ENCODE peak calls at places on chromosomes 11 and 22, in eight cellular contexts. One of them, this sample, is unnamed.

GRCh38 chr11:96150609-96151008 is 192.4 kb downstream of the MAML2 start:
- DNase-seq in left ventricle myocardium inferior: no peak
- DNase-seq in AG04450: no peak
- DNase-seq in psoas muscle: no peak
- DNase-seq in stomach: no peak
- DNase-seq in PC-3: no peak
- DNase-seq in cardiac muscle cell: no peak
- DNase-seq in spleen: no peak
- DNase-seq in this sample: no peak

GRCh38 chr11:2870460-2870859 is 15.1 kb downstream of the CDKN1C start:
- DNase-seq in left ventricle myocardium inferior: no peak
- DNase-seq in AG04450: no peak
- DNase-seq in psoas muscle: no peak
- DNase-seq in stomach: no peak
- DNase-seq in PC-3: no peak
- DNase-seq in cardiac muscle cell: no peak
- DNase-seq in spleen: no peak
- DNase-seq in this sample: no peak

GRCh38 chr11:118000067-118000849 is 14.1 kb downstream of the IL10RA start:
- DNase-seq in left ventricle myocardium inferior: no peak
- DNase-seq in AG04450: no peak
- DNase-seq in psoas muscle: no peak
- DNase-seq in stomach: no peak
- DNase-seq in PC-3: no peak
- DNase-seq in cardiac muscle cell: no peak
- DNase-seq in spleen: peak; percentile 75
- DNase-seq in this sample: peak; percentile 72

GRCh38 chr11:84673753-84674152 is 953.4 kb downstream of the DLG2 start:
- DNase-seq in left ventricle myocardium inferior: no peak
- DNase-seq in AG04450: no peak
- DNase-seq in psoas muscle: no peak
- DNase-seq in stomach: no peak
- DNase-seq in PC-3: no peak
- DNase-seq in cardiac muscle cell: no peak
- DNase-seq in spleen: no peak
- DNase-seq in this sample: no peak

GRCh38 chr11:93166194-93166593 is 31.6 kb downstream of the SLC36A4 start:
- DNase-seq in left ventricle myocardium inferior: no peak
- DNase-seq in AG04450: no peak
- DNase-seq in psoas muscle: no peak
- DNase-seq in stomach: no peak
- DNase-seq in PC-3: no peak
- DNase-seq in cardiac muscle cell: no peak
- DNase-seq in spleen: no peak
- DNase-seq in this sample: no peak

GRCh38 chr11:11313902-11314692 is 39.0 kb downstream of the CSNK2A3 start:
- DNase-seq in left ventricle myocardium inferior: no peak
- DNase-seq in AG04450: no peak
- DNase-seq in psoas muscle: peak; percentile 58
- DNase-seq in stomach: no peak
- DNase-seq in PC-3: no peak
- DNase-seq in cardiac muscle cell: no peak
- DNase-seq in spleen: no peak
- DNase-seq in this sample: no peak

GRCh38 chr11:57527056-57527631 is 3.4 kb downstream of the TIMM10 start:
- DNase-seq in left ventricle myocardium inferior: peak; percentile 66
- DNase-seq in AG04450: no peak
- DNase-seq in psoas muscle: peak; percentile 79
- DNase-seq in stomach: peak; percentile 85
- DNase-seq in PC-3: peak; percentile 85
- DNase-seq in cardiac muscle cell: peak; percentile 72
- DNase-seq in spleen: peak; percentile 87
- DNase-seq in this sample: no peak

GRCh38 chr11:67303132-67303988 is at the start of gene SSH3:
- DNase-seq in left ventricle myocardium inferior: peak; percentile 83
- DNase-seq in AG04450: no peak
- DNase-seq in psoas muscle: peak; percentile 88
- DNase-seq in stomach: peak; percentile 91
- DNase-seq in PC-3: peak; percentile 88
- DNase-seq in cardiac muscle cell: peak; percentile 66
- DNase-seq in spleen: peak; percentile 94
- DNase-seq in this sample: peak; percentile 80

GRCh38 chr11:116107229-116107628 is 603.0 kb upstream of the CADM1 start:
- DNase-seq in left ventricle myocardium inferior: no peak
- DNase-seq in AG04450: no peak
- DNase-seq in psoas muscle: no peak
- DNase-seq in stomach: no peak
- DNase-seq in PC-3: no peak
- DNase-seq in cardiac muscle cell: no peak
- DNase-seq in spleen: no peak
- DNase-seq in this sample: peak; percentile 12

GRCh38 chr11:70486731-70487130 is 88.4 kb downstream of the CTTN start:
- DNase-seq in left ventricle myocardium inferior: no peak
- DNase-seq in AG04450: no peak
- DNase-seq in psoas muscle: no peak
- DNase-seq in stomach: no peak
- DNase-seq in PC-3: no peak
- DNase-seq in cardiac muscle cell: no peak
- DNase-seq in spleen: no peak
- DNase-seq in this sample: no peak

GRCh38 chr11:32213223-32213622 is 122.3 kb downstream of the RCN1 start:
- DNase-seq in left ventricle myocardium inferior: no peak
- DNase-seq in AG04450: peak; percentile 23
- DNase-seq in psoas muscle: no peak
- DNase-seq in stomach: no peak
- DNase-seq in PC-3: peak; percentile 37
- DNase-seq in cardiac muscle cell: peak; percentile 76
- DNase-seq in spleen: no peak
- DNase-seq in this sample: no peak

GRCh38 chr11:57786436-57786835 is 24.8 kb downstream of the CTNND1 start:
- DNase-seq in left ventricle myocardium inferior: no peak
- DNase-seq in AG04450: no peak
- DNase-seq in psoas muscle: no peak
- DNase-seq in stomach: no peak
- DNase-seq in PC-3: no peak
- DNase-seq in cardiac muscle cell: no peak
- DNase-seq in spleen: no peak
- DNase-seq in this sample: no peak

GRCh38 chr22:17097062-17097461 is 12.3 kb downstream of the IL17RA start:
- DNase-seq in left ventricle myocardium inferior: no peak
- DNase-seq in AG04450: no peak
- DNase-seq in psoas muscle: no peak
- DNase-seq in stomach: no peak
- DNase-seq in PC-3: no peak
- DNase-seq in cardiac muscle cell: no peak
- DNase-seq in spleen: peak; percentile 36
- DNase-seq in this sample: peak; percentile 31

GRCh38 chr22:31250740-31251330 is 38.7 kb downstream of the LIMK2 start:
- DNase-seq in left ventricle myocardium inferior: no peak
- DNase-seq in AG04450: no peak
- DNase-seq in psoas muscle: no peak
- DNase-seq in stomach: no peak
- DNase-seq in PC-3: no peak
- DNase-seq in cardiac muscle cell: peak; percentile 51
- DNase-seq in spleen: no peak
- DNase-seq in this sample: no peak

GRCh38 chr22:45818130-45819085 is 146.8 kb downstream of the ATXN10 start:
- DNase-seq in left ventricle myocardium inferior: peak; percentile 44
- DNase-seq in AG04450: no peak
- DNase-seq in psoas muscle: peak; percentile 77
- DNase-seq in stomach: no peak
- DNase-seq in PC-3: no peak
- DNase-seq in cardiac muscle cell: no peak
- DNase-seq in spleen: no peak
- DNase-seq in this sample: no peak
- H3K27ac ChIP-seq in left ventricle myocardium inferior: peak overlapping the region; percentile 49
- H3K27ac ChIP-seq in AG04450: no peak overlapping the region
- H3K27ac ChIP-seq in psoas muscle: no peak overlapping the region
- H3K27ac ChIP-seq in stomach: no peak overlapping the region
- H3K27ac ChIP-seq in PC-3: no peak overlapping the region
- H3K27ac ChIP-seq in cardiac muscle cell: peak overlapping the region; percentile 18
- H3K27ac ChIP-seq in spleen: no peak overlapping the region
- H3K27ac ChIP-seq in this sample: no peak overlapping the region

GRCh38 chr22:35066768-35067167 is 810 bp downstream of the ISX start:
- DNase-seq in left ventricle myocardium inferior: no peak
- DNase-seq in AG04450: no peak
- DNase-seq in psoas muscle: no peak
- DNase-seq in stomach: no peak
- DNase-seq in PC-3: no peak
- DNase-seq in cardiac muscle cell: no peak
- DNase-seq in spleen: no peak
- DNase-seq in this sample: no peak
- H3K4me3 ChIP-seq in left ventricle myocardium inferior: no peak overlapping the region
- H3K4me3 ChIP-seq in AG04450: no peak overlapping the region
- H3K4me3 ChIP-seq in psoas muscle: no peak overlapping the region
- H3K4me3 ChIP-seq in stomach: no peak overlapping the region
- H3K4me3 ChIP-seq in PC-3: no peak overlapping the region
- H3K4me3 ChIP-seq in cardiac muscle cell: no peak overlapping the region
- H3K4me3 ChIP-seq in spleen: no peak overlapping the region
- H3K4me3 ChIP-seq in this sample: no peak overlapping the region

DNA sequence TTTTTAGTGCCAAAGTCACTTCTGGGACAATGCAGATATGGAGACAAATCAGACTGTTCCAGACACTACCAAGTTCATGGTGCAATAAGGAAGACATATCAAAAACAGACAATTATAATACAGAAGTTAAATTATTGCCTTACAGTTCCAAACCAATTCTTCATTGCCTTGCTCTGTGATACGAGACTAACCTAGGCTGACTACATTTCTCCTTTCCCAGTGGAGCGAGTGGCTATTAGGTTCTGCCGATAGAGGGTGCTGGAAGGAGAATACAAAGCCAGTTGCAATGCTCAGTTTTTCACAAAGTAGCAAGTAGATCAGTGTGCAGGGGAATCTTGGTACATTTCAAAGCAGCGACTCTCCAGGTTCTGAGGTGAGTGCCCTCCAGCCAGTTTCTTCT is 67.8 kb downstream of the FAM168A start:
- DNase-seq in left ventricle myocardium inferior: no peak
- DNase-seq in AG04450: no peak
- DNase-seq in psoas muscle: no peak
- DNase-seq in stomach: no peak
- DNase-seq in PC-3: no peak
- DNase-seq in cardiac muscle cell: no peak
- DNase-seq in spleen: no peak
- DNase-seq in this sample: no peak
- TF ChIP-seq CTCF in left ventricle myocardium inferior: peak; percentile 33
- TF ChIP-seq CTCF in AG04450: peak; percentile 29
- TF ChIP-seq CTCF in psoas muscle: no peak
- TF ChIP-seq CTCF in stomach: no peak
- TF ChIP-seq CTCF in PC-3: no peak
- TF ChIP-seq CTCF in cardiac muscle cell: peak; percentile 29
- TF ChIP-seq CTCF in spleen: no peak
- TF ChIP-seq CTCF in this sample: no peak

GRCh38 chr22:37953437-37954179 is at the start of the genes C22orf23 and POLR2F:
- DNase-seq in left ventricle myocardium inferior: peak; percentile 96
- DNase-seq in AG04450: peak; percentile 88
- DNase-seq in psoas muscle: peak; percentile 99
- DNase-seq in stomach: peak; percentile 98
- DNase-seq in PC-3: peak; percentile 95
- DNase-seq in cardiac muscle cell: peak; percentile 95
- DNase-seq in spleen: peak; percentile 99
- DNase-seq in this sample: peak; percentile 94
- H3K27ac ChIP-seq in left ventricle myocardium inferior: peak within 1 kb of the TSS; percentile 76
- H3K27ac ChIP-seq in AG04450: peak within 1 kb of the TSS; percentile 52
- H3K27ac ChIP-seq in psoas muscle: peak within 1 kb of the TSS; percentile 81
- H3K27ac ChIP-seq in stomach: peak within 1 kb of the TSS; percentile 66
- H3K27ac ChIP-seq in PC-3: peak within 1 kb of the TSS; percentile 18
- H3K27ac ChIP-seq in cardiac muscle cell: peak within 1 kb of the TSS; percentile 27
- H3K27ac ChIP-seq in spleen: no peak within 1 kb of the TSS
- H3K27ac ChIP-seq in this sample: peak within 1 kb of the TSS; percentile 84

GRCh38 chr11:65790902-65791650 is 4.2 kb downstream of the OVOL1 start:
- DNase-seq in left ventricle myocardium inferior: no peak
- DNase-seq in AG04450: no peak
- DNase-seq in psoas muscle: peak; percentile 35
- DNase-seq in stomach: no peak
- DNase-seq in PC-3: no peak
- DNase-seq in cardiac muscle cell: no peak
- DNase-seq in spleen: no peak
- DNase-seq in this sample: no peak

GRCh38 chr11:65791719-65792213 is 4.9 kb downstream of the OVOL1 start:
- DNase-seq in left ventricle myocardium inferior: no peak
- DNase-seq in AG04450: no peak
- DNase-seq in psoas muscle: no peak
- DNase-seq in stomach: peak; percentile 62
- DNase-seq in PC-3: peak; percentile 77
- DNase-seq in cardiac muscle cell: no peak
- DNase-seq in spleen: peak; percentile 91
- DNase-seq in this sample: no peak

GRCh38 chr11:65793144-65793581 is 6.3 kb downstream of the OVOL1 start:
- DNase-seq in left ventricle myocardium inferior: no peak
- DNase-seq in AG04450: no peak
- DNase-seq in psoas muscle: no peak
- DNase-seq in stomach: peak; percentile 95
- DNase-seq in PC-3: peak; percentile 92
- DNase-seq in cardiac muscle cell: no peak
- DNase-seq in spleen: no peak
- DNase-seq in this sample: no peak

GRCh38 chr11:65793625-65794400 is 7.0 kb downstream of the OVOL1 start:
- DNase-seq in left ventricle myocardium inferior: no peak
- DNase-seq in AG04450: no peak
- DNase-seq in psoas muscle: no peak
- DNase-seq in stomach: no peak
- DNase-seq in PC-3: no peak
- DNase-seq in cardiac muscle cell: no peak
- DNase-seq in spleen: no peak
- DNase-seq in this sample: no peak

DNA sequence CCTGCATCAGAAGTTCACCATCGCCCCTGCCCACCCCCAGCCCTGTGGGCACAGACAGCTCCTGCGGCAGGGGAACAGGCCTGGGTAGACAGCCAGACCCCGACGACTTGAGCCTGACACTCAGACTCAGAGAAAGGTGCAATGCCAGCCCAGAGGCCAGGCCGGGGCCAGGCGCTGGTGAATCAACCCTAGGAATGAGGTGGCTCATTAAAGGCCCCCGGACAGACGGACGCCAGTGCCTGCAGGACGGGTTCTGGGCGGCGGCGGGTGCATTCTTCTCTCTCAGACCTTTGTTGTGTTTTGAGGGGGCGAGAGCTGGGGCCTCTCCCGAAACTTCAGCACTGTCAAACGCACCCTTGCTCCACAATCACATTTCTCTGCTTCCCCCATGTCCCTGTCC is 5.6 kb downstream of the OVOL1 start:
- DNase-seq in left ventricle myocardium inferior: no peak
- DNase-seq in AG04450: no peak
- DNase-seq in psoas muscle: no peak
- DNase-seq in stomach: no peak
- DNase-seq in PC-3: peak; percentile 66
- DNase-seq in cardiac muscle cell: no peak
- DNase-seq in spleen: no peak
- DNase-seq in this sample: no peak
- H3K4me3 ChIP-seq in left ventricle myocardium inferior: no peak overlapping the region
- H3K4me3 ChIP-seq in AG04450: no peak overlapping the region
- H3K4me3 ChIP-seq in psoas muscle: no peak overlapping the region
- H3K4me3 ChIP-seq in stomach: no peak overlapping the region
- H3K4me3 ChIP-seq in PC-3: peak overlapping the region; percentile 39
- H3K4me3 ChIP-seq in cardiac muscle cell: no peak overlapping the region
- H3K4me3 ChIP-seq in spleen: no peak overlapping the region
- H3K4me3 ChIP-seq in this sample: no peak overlapping the region

This sample was measured in coronary artery.